ENCODE peak calls at places on chromosomes 4 and X, in nine cellular contexts. J, O, S, I, V, L, K, P and G are unnamed samples.

GRCh38 chr4:25694466-25694865 is 38.8 kb downstream of the SLC34A2 start:
- DNase-seq in J (peak), O (no peak), S (no peak), I (no peak), V (no peak), L (no peak), K (no peak), P (no peak), G (peak)

GRCh38 chr4:993111-994029 is at the start of gene SLC26A1:
- DNase-seq in J (peak), O (no peak), S (no peak), I (no peak), V (no peak), L (no peak), K (no peak), P (no peak), G (no peak)

GRCh38 chrX:151081016-151081415 is 95.4 kb upstream of the GPR50 start:
- DNase-seq in J (no peak), O (no peak), S (no peak), I (peak), V (no peak), L (no peak), K (no peak), P (no peak), G (peak)

GRCh38 chr4:82509029-82509428 is 52.8 kb downstream of the TMEM150C start:
- DNase-seq in J (no peak), O (no peak), S (no peak), I (no peak), V (no peak), L (no peak), K (no peak), P (no peak), G (peak)

GRCh38 chr4:100977746-100978397 is 369.5 kb downstream of the PPP3CA start:
- DNase-seq in J (no peak), O (no peak), S (no peak), I (no peak), V (no peak), L (no peak), K (no peak), P (no peak), G (no peak)

GRCh38 chrX:153900806-153901752 is 3.4 kb upstream of the AVPR2 start:
- DNase-seq in J (peak), O (peak), S (peak), I (no peak), V (peak), L (no peak), K (no peak), P (peak), G (peak)

GRCh38 chrX:30748337-30748960 is 95.2 kb downstream of the GK start:
- DNase-seq in J (no peak), O (no peak), S (no peak), I (no peak), V (no peak), L (no peak), K (no peak), P (no peak), G (peak)

GRCh38 chr4:118865091-118865708 is 23.5 kb upstream of the SYNPO2 start:
- DNase-seq in J (peak), O (peak), S (peak), I (peak), V (no peak), L (no peak), K (no peak), P (no peak), G (peak)

GRCh38 chr4:80311130-80311529 is 24.4 kb upstream of the CFAP299 start:
- DNase-seq in J (no peak), O (no peak), S (no peak), I (no peak), V (no peak), L (no peak), K (no peak), P (no peak), G (no peak)

GRCh38 chr4:41069838-41070237 is 144.5 kb downstream of the APBB2 start:
- DNase-seq in J (no peak), O (no peak), S (peak), I (peak), V (no peak), L (no peak), K (no peak), P (no peak), G (peak)

GRCh38 chrX:111040377-111041017 is 55.5 kb upstream of the PAK3 start:
- DNase-seq in J (no peak), O (no peak), S (no peak), I (no peak), V (no peak), L (no peak), K (no peak), P (no peak), G (no peak)

GRCh38 chr4:1055721-1056590 is 44.5 kb downstream of the FGFRL1 start:
- DNase-seq in J (no peak), O (peak), S (no peak), I (peak), V (no peak), L (no peak), K (peak), P (peak), G (no peak)

GRCh38 chrX:7170903-7171302 is 22.9 kb upstream of the PUDP start:
- DNase-seq in J (peak), O (peak), S (no peak), I (peak), V (no peak), L (no peak), K (peak), P (no peak), G (peak)

GRCh38 chr4:5638316-5638715 is 70.0 kb downstream of the EVC2 start:
- DNase-seq in J (no peak), O (no peak), S (no peak), I (no peak), V (no peak), L (no peak), K (no peak), P (no peak), G (no peak)

GRCh38 chr4:78002260-78002659 is 54.9 kb upstream of the FRAS1 start:
- DNase-seq in J (peak), O (no peak), S (no peak), I (no peak), V (no peak), L (no peak), K (no peak), P (no peak), G (peak)

GRCh38 chr4:91064157-91064853 is 937.1 kb downstream of the CCSER1 start:
- DNase-seq in J (no peak), O (no peak), S (peak), I (no peak), V (no peak), L (no peak), K (no peak), P (no peak), G (peak)

GRCh38 chrX:150694738-150695410 is 1.7 kb downstream of the MTMR1 start:
- DNase-seq in J (no peak), O (peak), S (peak), I (no peak), V (no peak), L (no peak), K (peak), P (no peak), G (no peak)

GRCh38 chrX:123749643-123750042 is 16.8 kb upstream of the THOC2 start:
- DNase-seq in J (no peak), O (no peak), S (no peak), I (no peak), V (no peak), L (no peak), K (no peak), P (no peak), G (no peak)

GRCh38 chr4:134632056-134632455 is 430.5 kb upstream of the PABPC4L start:
- DNase-seq in J (no peak), O (no peak), S (no peak), I (no peak), V (no peak), L (no peak), K (no peak), P (no peak), G (no peak)

GRCh38 chr4:81839347-81840042 is 367.8 kb upstream of the RASGEF1B start:
- DNase-seq in J (peak), O (peak), S (no peak), I (no peak), V (no peak), L (no peak), K (no peak), P (no peak), G (no peak)

GRCh38 chr4:23337292-23337691 is 552.6 kb downstream of the PPARGC1A start:
- DNase-seq in J (peak), O (no peak), S (no peak), I (no peak), V (no peak), L (no peak), K (no peak), P (no peak), G (peak)

GRCh38 chr4:184100297-184100885 is 117.3 kb downstream of the ENPP6 start:
- DNase-seq in J (peak), O (peak), S (no peak), I (no peak), V (peak), L (peak), K (peak), P (no peak), G (peak)

GRCh38 chrX:73561791-73562190 is 1.2 kb upstream of the CHIC1 start:
- DNase-seq in J (no peak), O (no peak), S (no peak), I (no peak), V (no peak), L (no peak), K (no peak), P (no peak), G (no peak)

GRCh38 chr4:160038560-160038959 is 935.7 kb downstream of the RAPGEF2 start:
- DNase-seq in J (no peak), O (no peak), S (no peak), I (no peak), V (no peak), L (no peak), K (no peak), P (no peak), G (no peak)

GRCh38 chr4:155891058-155891457 is 12.4 kb upstream of the TDO2 start:
- DNase-seq in J (no peak), O (no peak), S (no peak), I (no peak), V (no peak), L (no peak), K (no peak), P (no peak), G (peak)

GRCh38 chrX:47576021-47576898 is 6.0 kb upstream of the TIMP1 start:
- DNase-seq in J (no peak), O (no peak), S (no peak), I (no peak), V (no peak), L (no peak), K (no peak), P (no peak), G (no peak)

GRCh38 chrX:55488559-55489314 is 911 bp downstream of the USP51 start:
- DNase-seq in J (peak), O (peak), S (no peak), I (peak), V (peak), L (peak), K (peak), P (peak), G (peak)

GRCh38 chr4:140135529-140136021 is 18.4 kb downstream of the MAML3 start:
- DNase-seq in J (no peak), O (no peak), S (peak), I (no peak), V (no peak), L (peak), K (no peak), P (no peak), G (no peak)

GRCh38 chr4:65482410-65482809 is 187.9 kb downstream of the EPHA5 start:
- DNase-seq in J (no peak), O (no peak), S (no peak), I (no peak), V (no peak), L (no peak), K (no peak), P (no peak), G (no peak)

GRCh38 chr4:123632646-123633045 is 236.1 kb downstream of the SPRY1 start:
- DNase-seq in J (no peak), O (no peak), S (no peak), I (no peak), V (no peak), L (no peak), K (no peak), P (no peak), G (no peak)